ENCODE peak calls at places on chromosomes 11 and 22, in nine cellular contexts. D, T, W, O, M, X, K, J and Y are unnamed samples. For H3K27me3, the result is how much of the 10 kb centered on the place peaks cover.

GRCh38 chr11:26842458-26842841 is 120.6 kb upstream of the SLC5A12 start:
- DNase-seq in D (no peak), J (no peak), M (no peak), K (no peak), T (no peak), X (no peak), W (no peak), O (no peak), Y (no peak)

GRCh38 chr11:33687733-33688479 is 12.7 kb downstream of the C11orf91 start:
- DNase-seq in W (no peak), M (no peak), J (no peak), K (peak), D (peak), T (no peak), O (peak), X (peak), Y (no peak)

GRCh38 chr11:123707606-123708205 is 33.8 kb downstream of the ZNF202 start:
- DNase-seq in D (peak), O (peak), M (no peak), K (peak), T (peak), W (peak), X (peak), J (no peak), Y (peak)

GRCh38 chr11:112223125-112223524 is 3.1 kb upstream of the PTS start:
- DNase-seq in W (no peak), T (no peak), J (no peak), X (no peak), O (no peak), K (no peak), M (no peak), D (no peak), Y (no peak)

GRCh38 chr11:43638717-43639116 is 41.8 kb upstream of the HSD17B12 start:
- DNase-seq in O (no peak), W (no peak), K (no peak), J (no peak), D (no peak), M (no peak), T (no peak), X (no peak), Y (no peak)

GRCh38 chr22:37485006-37485713 is 1.0 kb downstream of the MFNG start:
- DNase-seq in T (no peak), W (no peak), D (no peak), O (no peak), M (no peak), J (peak), K (no peak), X (no peak), Y (no peak)

GRCh38 chr11:2533642-2534115 is 88.9 kb downstream of the KCNQ1 start:
- DNase-seq in K (peak), W (no peak), X (peak), O (peak), T (peak), J (peak), M (peak), D (peak), Y (peak)

GRCh38 chr11:117037279-117037951 is 60.8 kb downstream of the SIK3 start:
- DNase-seq in K (no peak), W (no peak), M (no peak), D (no peak), T (no peak), O (no peak), J (no peak), X (no peak), Y (no peak)

GRCh38 chr11:128103278-128103873 is 484.0 kb downstream of the ETS1 start:
- DNase-seq in O (no peak), T (no peak), D (no peak), M (no peak), X (no peak), K (no peak), J (no peak), W (no peak), Y (no peak)

GRCh38 chr11:10728779-10729472 is 22.1 kb upstream of the CTR9 start:
- DNase-seq in W (no peak), D (peak), X (no peak), T (no peak), M (no peak), J (no peak), K (no peak), O (no peak), Y (no peak)

GRCh38 chr11:35082322-35083180 is 56.4 kb upstream of the CD44 start:
- DNase-seq in M (peak), X (peak), O (peak), K (no peak), D (peak), T (peak), J (peak), W (peak), Y (no peak)

GRCh38 chr11:128564642-128565245 is 22.6 kb downstream of the ETS1 start:
- DNase-seq in W (no peak), O (no peak), T (no peak), D (no peak), J (no peak), K (no peak), M (no peak), X (no peak), Y (no peak)

GRCh38 chr22:28442264-28442950 is 237.2 kb downstream of the TTC28 start:
- DNase-seq in D (peak), T (peak), O (peak), K (peak), X (peak), M (peak), W (peak), J (peak), Y (no peak)
- H3K4me3 ChIP-seq in D (peak), T (peak), O (peak), K (peak), X (peak), M (peak), W (peak), J (peak), Y (peak)

GRCh38 chr22:21098099-21098671 is 52.4 kb downstream of the LRRC74B start:
- DNase-seq in O (no peak), D (no peak), J (no peak), X (no peak), M (no peak), T (no peak), K (no peak), W (no peak), Y (no peak)
- TF ChIP-seq CTCF in O (peak), D (no peak), J (no peak), X (no peak), M (peak), T (no peak), K (no peak), W (no peak), Y (no peak)

GRCh38 chr11:65557280-65558001 is 718 bp downstream of the LTBP3 start:
- DNase-seq in T (no peak), M (peak), O (no peak), D (no peak), J (no peak), K (peak), W (no peak), X (peak), Y (no peak)
- H3K27me3 ChIP-seq in T (under half), M (under half), O (under half), D (under half), J (under half), K (under half), W (under half), X (under half), Y (under half)

GRCh38 chr22:23583836-23584235 is 3.7 kb upstream of the IGLL1 start:
- DNase-seq in J (peak), W (no peak), M (no peak), T (no peak), O (no peak), X (no peak), D (no peak), K (no peak), Y (no peak)
- H3K4me3 ChIP-seq in J (no peak), W (no peak), M (no peak), T (no peak), O (no peak), X (no peak), D (no peak), K (no peak), Y (no peak)